ENCODE peak calls at places on chromosomes 7 and 10, in four cellular contexts. H, I, Z and X are unnamed samples. For H3K4me1, the result is how much of the 10 kb centered on the place peaks cover.

GRCh38 chr10:80196270-80196949 is 8.9 kb downstream of the ANXA11 start:
- DNase-seq in Z (peak), I (peak), H (peak), X (peak)

GRCh38 chr7:1942704-1943294 is 272.7 kb downstream of the ELFN1 start:
- DNase-seq in H (no peak), Z (no peak), I (no peak), X (no peak)

GRCh38 chr10:71435571-71436267 is 39.0 kb downstream of the CDH23 start:
- DNase-seq in Z (no peak), H (no peak), I (no peak), X (peak)

GRCh38 chr7:135976312-135977019 is 693 bp downstream of the MTPN start:
- DNase-seq in I (peak), H (no peak), Z (peak), X (no peak)

GRCh38 chr7:82044497-82045080 is 274.7 kb upstream of the HGF start:
- DNase-seq in I (no peak), Z (peak), H (no peak), X (no peak)

GRCh38 chr10:6530211-6530840 is 49.8 kb downstream of the PRKCQ start:
- DNase-seq in I (peak), Z (no peak), H (no peak), X (no peak)

GRCh38 chr7:45446195-45446944 is 127.8 kb upstream of the ADCY1 start:
- DNase-seq in I (no peak), Z (no peak), H (no peak), X (no peak)

GRCh38 chr10:3452234-3452633 is 279.7 kb upstream of the PITRM1 start:
- DNase-seq in I (no peak), Z (no peak), H (no peak), X (peak)

GRCh38 chr10:14022954-14023353 is 307.8 kb downstream of the FRMD4A start:
- DNase-seq in I (no peak), Z (no peak), H (no peak), X (no peak)

GRCh38 chr7:112938895-112939588 is 147.6 kb downstream of the GPR85 start:
- DNase-seq in Z (no peak), I (no peak), H (no peak), X (peak)

GRCh38 chr7:117065585-117066150 is 112.4 kb downstream of the ST7 start:
- DNase-seq in I (no peak), H (no peak), Z (no peak), X (no peak)

GRCh38 chr10:34637419-34637911 is 177.6 kb downstream of the PARD3 start:
- DNase-seq in H (no peak), I (peak), Z (no peak), X (no peak)

GRCh38 chr10:76717141-76717540 is 920.5 kb downstream of the KCNMA1 start:
- DNase-seq in H (no peak), I (no peak), Z (no peak), X (no peak)

GRCh38 chr10:112446055-112446854 is 459 bp downstream of the ZDHHC6 start:
- DNase-seq in H (no peak), Z (no peak), I (no peak), X (no peak)

GRCh38 chr10:28331821-28332220 is 29.0 kb upstream of the MPP7 start:
- DNase-seq in H (no peak), I (peak), Z (no peak), X (no peak)

GRCh38 chr10:113019692-113020424 is 69.8 kb downstream of the TCF7L2 start:
- DNase-seq in I (no peak), H (no peak), Z (no peak), X (no peak)

GRCh38 chr10:118798186-118798811 is 43.5 kb upstream of the CACUL1 start:
- DNase-seq in Z (peak), H (no peak), I (no peak), X (no peak)

GRCh38 chr10:13813540-13813939 is 226.8 kb downstream of the PRPF18 start:
- DNase-seq in H (no peak), Z (no peak), I (no peak), X (no peak)

GRCh38 chr10:83647519-83647918 is 491.8 kb upstream of the GHITM start:
- DNase-seq in I (no peak), H (no peak), Z (no peak), X (no peak)

GRCh38 chr7:143345428-143345900 is 17.0 kb downstream of the FAM131B start:
- DNase-seq in H (no peak), Z (no peak), I (peak), X (no peak)

GRCh38 chr10:13915710-13916109 is 328.9 kb downstream of the PRPF18 start:
- DNase-seq in H (no peak), Z (no peak), I (no peak), X (peak)

GRCh38 chr10:28674782-28675181 is 2.5 kb upstream of the BAMBI start:
- DNase-seq in I (no peak), H (no peak), Z (no peak), X (no peak)

GRCh38 chr7:138064856-138065357 is 11.4 kb upstream of the AKR1D1 start:
- DNase-seq in I (no peak), Z (no peak), H (no peak), X (no peak)

GRCh38 chr7:157795631-157796030 is 458.8 kb downstream of the DNAJB6 start:
- DNase-seq in I (no peak), H (no peak), Z (no peak), X (no peak)

GRCh38 chr10:50326757-50327701 is 75.7 kb upstream of the ASAH2 start:
- DNase-seq in I (no peak), H (no peak), Z (no peak), X (peak)

GRCh38 chr10:22345301-22346086 is at the start of gene SPAG6:
- DNase-seq in H (no peak), Z (no peak), I (peak), X (peak)

GRCh38 chr7:35828817-35829216 is 28.0 kb downstream of the SEPTIN7 start:
- DNase-seq in H (no peak), I (no peak), Z (no peak), X (no peak)

GRCh38 chr10:28714401-28715053 is 37.2 kb downstream of the BAMBI start:
- DNase-seq in I (no peak), Z (no peak), H (no peak), X (no peak)

GRCh38 chr10:49679480-49679893 is at the start of gene C10orf53:
- DNase-seq in H (no peak), I (no peak), Z (no peak), X (no peak)

GRCh38 chr10:10295537-10295936 is 722.1 kb upstream of the CELF2 start:
- DNase-seq in H (no peak), Z (no peak), I (no peak), X (no peak)

GRCh38 chr7:18700147-18700546 is 204.6 kb downstream of the HDAC9 start:
- DNase-seq in H (no peak), Z (no peak), I (no peak), X (no peak)

GRCh38 chr7:79461660-79462059 is 8.2 kb upstream of the MAGI2 start:
- DNase-seq in Z (no peak), I (no peak), H (no peak), X (no peak)

GRCh38 chr10:89274928-89275327 is 23.4 kb upstream of the LIPA start:
- DNase-seq in Z (no peak), I (no peak), H (no peak), X (no peak)

GRCh38 chr7:56206420-56206819 is 90.2 kb upstream of the NUPR2 start:
- DNase-seq in I (no peak), Z (no peak), H (no peak), X (no peak)

GRCh38 chr7:30846378-30846777 is 65.3 kb upstream of the AQP1 start:
- DNase-seq in H (no peak), I (no peak), Z (no peak), X (no peak)

GRCh38 chr7:30845426-30846135 is 66.1 kb upstream of the AQP1 start:
- DNase-seq in Z (no peak), I (no peak), H (no peak), X (peak)

GRCh38 chr7:30849565-30849964 is 62.1 kb upstream of the AQP1 start:
- DNase-seq in Z (no peak), I (no peak), H (no peak), X (no peak)

GRCh38 chr7:30850426-30850825 is 61.2 kb upstream of the AQP1 start:
- DNase-seq in Z (no peak), H (no peak), I (no peak), X (no peak)

DNA sequence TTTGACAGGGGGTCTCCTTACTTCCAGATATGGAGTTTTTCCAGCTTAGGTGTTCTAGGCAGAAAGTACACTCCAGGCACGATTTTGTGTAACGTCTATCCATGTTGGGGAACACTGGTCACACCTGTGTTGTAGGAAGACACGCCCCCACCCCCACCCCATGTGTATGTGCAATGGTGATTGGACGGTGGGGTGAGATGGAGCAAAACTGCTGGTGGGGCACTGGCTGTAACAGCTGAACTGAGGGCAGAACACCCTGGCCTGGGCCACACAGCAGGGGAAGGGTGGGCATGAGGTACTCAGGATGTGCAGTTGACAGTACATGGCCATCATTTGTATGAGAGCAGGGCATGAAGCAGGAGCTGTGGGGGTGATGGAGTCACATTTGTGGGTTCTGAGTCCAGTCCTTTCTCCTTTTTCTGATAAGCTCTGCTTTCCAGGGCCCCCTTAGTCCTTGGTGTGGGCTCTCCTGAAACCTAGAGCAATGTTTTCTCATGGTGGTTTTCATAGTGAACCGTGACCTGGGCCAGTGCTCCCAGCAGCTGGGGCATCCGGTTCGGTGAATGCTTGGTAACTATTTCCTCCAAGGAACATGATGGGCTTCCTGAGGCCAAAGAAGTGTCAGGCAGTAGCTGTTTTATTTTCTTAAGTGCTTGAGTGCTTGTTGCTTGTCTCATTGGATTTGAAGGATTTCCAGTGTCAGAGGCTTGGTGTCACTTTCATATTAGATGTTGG is 63.4 kb upstream of the AQP1 start:
- DNase-seq in I (no peak), H (no peak), Z (no peak), X (no peak)
- H3K4me1 ChIP-seq in I (under half), H (half or more), Z (under half), X (under half)

GRCh38 chr10:85036661-85037060 is 708.3 kb downstream of the CCSER2 start:
- DNase-seq in I (no peak), Z (no peak), H (no peak), X (no peak)

GRCh38 chr10:85032981-85033380 is 704.6 kb downstream of the CCSER2 start:
- DNase-seq in H (no peak), Z (no peak), I (no peak), X (no peak)
- H3K4me1 ChIP-seq in H (under half), Z (under half), I (under half), X (under half)

GRCh38 chr7:3533040-3533439 is 232.0 kb downstream of the SDK1 start:
- DNase-seq in Z (no peak), H (no peak), I (no peak), X (no peak)

DNA sequence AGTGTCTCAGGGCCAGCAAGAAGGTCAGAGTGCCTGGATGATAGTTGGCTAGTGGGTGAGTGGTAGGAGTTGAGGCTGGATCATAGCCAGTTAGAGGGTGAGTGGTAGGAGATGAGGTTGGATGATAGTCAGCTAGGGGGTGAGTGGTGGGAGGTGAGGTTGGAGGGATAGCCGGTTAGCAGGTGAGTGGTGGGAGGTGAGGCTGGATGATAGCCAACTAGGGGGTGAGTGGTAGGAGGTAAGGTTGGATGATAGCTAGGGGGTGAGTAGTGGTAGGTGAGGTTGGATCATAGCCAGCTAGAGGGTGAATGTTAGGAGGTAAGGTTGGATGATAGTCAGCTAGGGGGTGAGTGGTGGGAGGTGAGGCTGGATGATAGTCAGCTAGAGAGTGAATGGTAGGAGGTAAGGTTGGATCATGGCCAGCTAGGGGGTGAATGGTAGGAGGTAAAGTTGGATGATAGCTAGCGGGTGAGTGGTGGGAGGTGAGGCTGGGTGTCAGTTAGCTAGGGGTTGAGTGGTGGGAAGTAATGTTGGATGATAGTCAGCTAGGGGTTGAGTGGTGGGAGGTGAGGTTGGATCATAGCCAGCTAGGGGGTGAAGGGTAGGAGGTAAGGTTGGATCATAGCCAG is 226.6 kb downstream of the SDK1 start:
- DNase-seq in Z (no peak), H (no peak), I (no peak), X (no peak)
- H3K4me1 ChIP-seq in Z (under half), H (under half), I (under half), X (under half)

GRCh38 chr7:47478017-47478344 is 103.9 kb downstream of the TNS3 start:
- DNase-seq in Z (no peak), H (no peak), I (no peak), X (no peak)
- H3K4me1 ChIP-seq in Z (under half), H (under half), I (under half), X (half or more)

DNA sequence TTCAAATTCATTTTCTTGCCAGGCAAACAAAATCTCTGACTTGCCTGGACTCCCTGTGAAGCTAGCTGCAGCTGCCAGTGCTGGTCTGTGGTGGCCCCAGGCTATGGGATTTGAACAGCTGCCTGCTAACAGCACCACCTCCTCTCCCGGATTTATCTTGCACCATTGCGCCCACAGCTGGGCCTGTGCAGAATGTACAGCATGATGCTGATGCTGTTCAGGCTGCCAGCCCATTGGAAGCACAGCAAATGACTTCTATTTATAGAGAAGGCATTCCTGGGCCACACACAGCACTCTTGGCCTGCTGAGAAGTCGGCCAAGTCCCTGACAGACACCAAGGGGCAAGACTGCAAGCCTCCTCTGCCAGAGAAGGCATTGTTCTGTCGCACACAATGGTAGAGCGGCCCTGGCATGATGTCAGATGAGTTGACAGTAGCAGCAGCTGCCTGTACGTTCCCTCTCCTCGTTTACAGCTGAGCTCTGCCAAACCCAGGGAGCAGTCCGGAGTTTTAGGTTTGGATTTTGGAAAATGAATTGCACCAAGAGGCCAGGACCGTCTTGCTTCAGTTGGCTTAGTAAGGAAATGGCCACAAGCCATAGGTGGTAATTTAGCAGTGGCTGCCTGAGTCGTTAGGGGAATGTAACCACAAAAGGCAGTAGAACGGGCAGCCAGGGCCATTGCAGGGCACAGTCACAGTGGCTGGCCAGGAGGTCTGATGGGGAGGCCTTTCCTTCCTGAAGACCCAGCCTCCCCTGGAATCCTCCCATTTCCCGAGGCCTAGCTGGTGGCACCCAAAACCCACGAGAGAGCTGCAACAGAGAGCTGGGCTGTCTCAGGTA is 38.5 kb downstream of the MTURN start:
- DNase-seq in I (no peak), Z (peak), H (peak), X (peak)
- H3K4me1 ChIP-seq in I (under half), Z (half or more), H (half or more), X (half or more)

GRCh38 chr7:107953265-107953923 is 49.6 kb downstream of the LAMB1 start:
- DNase-seq in I (no peak), H (no peak), Z (no peak), X (peak)
- H3K4me1 ChIP-seq in I (under half), H (under half), Z (under half), X (under half)